ENCODE peak calls at places on chromosomes 16 and 17, in nine cellular contexts. E, A, D, H, P, J, F, X and W are unnamed samples.

GRCh38 chr16:17471745-17472075 is 950 bp upstream of the XYLT1 start:
- DNase-seq in E (no peak), J (no peak), A (no peak), D (peak; percentile 67), P (no peak), F (no peak), X (no peak), H (no peak), W (no peak)

GRCh38 chr16:89395150-89396142 is 94.9 kb downstream of the ANKRD11 start:
- DNase-seq in D (peak; percentile 98), F (peak; percentile 96), E (peak; percentile 99), P (peak; percentile 14), H (peak; percentile 96), J (peak; percentile 93), A (peak; percentile 88), X (peak; percentile 96), W (peak; percentile 93)

GRCh38 chr17:63697341-63698286 is 2.3 kb downstream of the LIMD2 start:
- DNase-seq in E (peak; percentile 48), H (peak; percentile 65), X (peak; percentile 60), A (no peak), P (peak; percentile 79), D (no peak), J (no peak), F (no peak), W (peak; percentile 57)

GRCh38 chr17:65531508-65532431 is 29.7 kb downstream of the AXIN2 start:
- DNase-seq in P (no peak), H (peak; percentile 43), F (no peak), J (peak; percentile 29), E (peak; percentile 91), A (no peak), X (peak; percentile 80), D (peak; percentile 67), W (peak; percentile 70)

GRCh38 chr16:3129137-3130131 is 5.4 kb upstream of the ZNF213 start:
- DNase-seq in P (peak; percentile 82), H (peak; percentile 82), J (no peak), D (peak; percentile 86), F (peak; percentile 83), E (peak; percentile 92), X (peak; percentile 85), A (peak; percentile 63), W (peak; percentile 58)

GRCh38 chr17:66661411-66661843 is 173.5 kb upstream of the CACNG5 start:
- DNase-seq in E (peak; percentile 53), H (no peak), J (no peak), X (no peak), A (no peak), D (peak; percentile 56), F (no peak), P (no peak), W (no peak)

GRCh38 chr17:35795007-35795870 is at the start of gene MMP28:
- DNase-seq in H (peak; percentile 43), P (peak; percentile 51), E (no peak), J (no peak), X (no peak), A (no peak), F (no peak), D (no peak), W (peak; percentile 50)

GRCh38 chr17:10521949-10522348 is 3.6 kb upstream of the MYH1 start:
- DNase-seq in J (no peak), D (no peak), X (no peak), H (no peak), A (no peak), E (no peak), F (no peak), P (no peak), W (no peak)

GRCh38 chr17:63772801-63773271 is 561 bp downstream of the CCDC47 start:
- DNase-seq in F (no peak), D (peak; percentile 31), A (no peak), H (no peak), E (peak; percentile 31), P (no peak), J (no peak), X (no peak), W (no peak)

GRCh38 chr17:13030459-13031305 is 12.9 kb upstream of the ELAC2 start:
- DNase-seq in H (no peak), P (peak; percentile 60), A (no peak), J (no peak), F (no peak), X (no peak), E (peak; percentile 69), D (peak; percentile 50), W (no peak)

GRCh38 chr16:67296422-67296821 is 17.1 kb downstream of the PLEKHG4 start:
- DNase-seq in E (peak; percentile 36), J (no peak), F (no peak), A (no peak), D (peak; percentile 92), X (no peak), H (no peak), P (no peak), W (no peak)

GRCh38 chr17:15440347-15440746 is 27.1 kb downstream of the CDRT4 start:
- DNase-seq in P (no peak), A (no peak), J (no peak), F (no peak), E (no peak), X (peak; percentile 27), D (no peak), H (no peak), W (no peak)

GRCh38 chr17:64632606-64633005 is 29.5 kb downstream of the SMURF2 start:
- DNase-seq in J (no peak), E (peak; percentile 36), P (no peak), H (no peak), F (no peak), D (peak; percentile 59), A (no peak), X (no peak), W (no peak)

GRCh38 chr17:1231456-1231855 is 38.8 kb upstream of the BHLHA9 start:
- DNase-seq in A (peak; percentile 61), X (peak; percentile 40), F (no peak), H (no peak), E (peak; percentile 36), D (no peak), P (no peak), J (no peak), W (peak; percentile 48)

GRCh38 chr17:43220511-43221125 is 7.8 kb downstream of the CCDC200 start:
- DNase-seq in D (no peak), H (no peak), P (no peak), X (no peak), A (no peak), E (no peak), J (no peak), F (peak; percentile 50), W (no peak)

DNA sequence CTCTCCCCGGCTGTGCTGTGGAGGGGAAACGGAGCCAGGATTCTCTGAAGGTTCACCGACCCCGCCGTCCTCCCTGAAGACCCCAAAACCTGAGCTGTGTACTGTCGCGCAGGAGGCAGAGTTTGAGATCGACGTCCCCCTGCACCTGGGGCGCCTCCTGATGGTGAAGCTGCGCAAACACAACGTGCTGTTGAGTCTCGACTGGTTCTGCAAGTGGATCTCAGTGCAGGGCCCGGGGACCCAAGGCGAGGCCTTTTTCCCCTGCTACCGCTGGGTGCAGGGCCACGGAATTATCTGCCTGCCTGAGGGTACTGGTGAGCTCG is 62.6 kb upstream of the TEKT1 start:
- DNase-seq in A (no peak), F (no peak), H (no peak), P (no peak), E (peak; percentile 40), D (no peak), J (no peak), X (no peak), W (no peak)
- TF ChIP-seq CTCF in A (no peak), F (no peak), H (peak; percentile 36), P (peak; percentile 56), E (peak; percentile 60), D (peak; percentile 14), J (no peak), X (no peak), W (peak; percentile 24)

DNA sequence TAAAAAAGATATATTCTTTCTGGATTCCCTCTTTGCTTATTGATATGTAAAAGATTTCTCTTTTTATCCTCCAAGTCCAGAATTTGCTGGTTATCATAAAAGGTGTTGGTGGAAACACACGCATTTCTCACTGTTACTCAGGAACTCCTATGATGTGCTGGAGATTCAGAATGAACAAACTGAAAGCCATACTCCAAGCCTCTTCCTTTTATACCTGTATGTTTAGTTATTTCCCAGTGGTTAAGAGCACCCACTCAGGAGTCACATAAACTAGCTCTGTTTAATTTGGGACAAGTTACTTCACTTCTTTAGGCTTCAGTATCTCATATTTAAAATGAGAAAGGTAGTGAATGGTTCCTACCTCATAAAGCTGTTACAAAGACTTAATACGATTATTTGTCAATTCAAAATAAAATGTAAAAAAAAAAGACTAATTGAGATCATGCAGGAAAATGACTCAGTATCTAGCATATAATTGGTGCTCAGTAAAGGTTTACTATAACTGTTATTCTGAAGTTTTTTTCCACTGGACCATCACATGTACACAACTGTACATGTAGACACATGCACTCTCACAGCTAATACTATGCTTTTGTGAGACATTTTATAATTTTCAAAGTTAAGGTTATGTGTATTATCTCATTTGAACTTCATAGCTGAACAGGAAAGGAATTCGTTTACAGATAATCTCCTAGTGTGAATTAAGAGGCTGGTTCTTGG is 47.1 kb downstream of the TNRC6C start:
- DNase-seq in H (no peak), P (no peak), A (no peak), X (no peak), F (no peak), D (no peak), J (no peak), E (no peak), W (no peak)
- H3K4me3 ChIP-seq in H (no peak overlapping the region), P (no peak overlapping the region), A (no peak overlapping the region), X (no peak overlapping the region), F (no peak overlapping the region), D (no peak overlapping the region), J (no peak overlapping the region), E (no peak overlapping the region), W (no peak overlapping the region)

GRCh38 chr17:59798111-59798510 is 90.7 kb downstream of the VMP1 start:
- DNase-seq in A (no peak), J (no peak), P (no peak), H (no peak), F (no peak), D (no peak), X (no peak), E (no peak), W (no peak)
- TF ChIP-seq CTCF in A (no peak), J (no peak), P (no peak), H (no peak), F (no peak), D (no peak), X (no peak), E (no peak), W (no peak)

GRCh38 chr16:54282923-54283734 is 3.5 kb downstream of the IRX3 start:
- DNase-seq in D (no peak), X (no peak), J (peak; percentile 61), F (no peak), H (no peak), E (no peak), P (no peak), A (no peak), W (no peak)

GRCh38 chr16:54280751-54281150 is 5.8 kb downstream of the IRX3 start:
- DNase-seq in H (no peak), F (no peak), D (no peak), A (no peak), P (peak; percentile 10), J (peak; percentile 30), E (no peak), X (no peak), W (no peak)

GRCh38 chr16:54282202-54282922 is 4.2 kb downstream of the IRX3 start:
- DNase-seq in D (no peak), X (peak; percentile 27), E (peak; percentile 37), F (no peak), P (peak; percentile 69), H (no peak), J (peak; percentile 51), A (no peak), W (peak; percentile 73)

GRCh38 chr16:54283735-54284318 is 2.8 kb downstream of the IRX3 start:
- DNase-seq in A (no peak), X (no peak), F (no peak), E (no peak), H (no peak), J (peak; percentile 60), P (no peak), D (no peak), W (no peak)

GRCh38 chr16:54281535-54282201 is 4.9 kb downstream of the IRX3 start:
- DNase-seq in J (peak; percentile 56), X (no peak), P (peak; percentile 15), F (no peak), H (no peak), D (no peak), A (no peak), E (no peak), W (no peak)
- H3K4me3 ChIP-seq in J (no peak overlapping the region), X (no peak overlapping the region), P (peak overlapping the region; percentile 42), F (no peak overlapping the region), H (peak overlapping the region; percentile 16), D (no peak overlapping the region), A (no peak overlapping the region), E (peak overlapping the region; percentile 5), W (no peak overlapping the region)